ENCODE peak calls at places on chromosomes 2 and 18, in eight cellular contexts. X is mammary epithelial cell, G is PC-3, S is SK-N-SH, U is IMR-90, M is K562, P is mesenchymal stem cell, H is neuronal stem cell. A is an unnamed sample.
A peak's percentile ranks its signal among the peaks of the same experiment; 100 is the strongest.

GRCh38 chr18:46632401-46633089 is 24.5 kb downstream of the LOXHD1 start:
- DNase-seq in S (no peak), H (no peak), M (no peak), G (peak; percentile 61), X (peak; percentile 91), P (no peak), U (peak; percentile 17), A (peak; percentile 79)

GRCh38 chr2:237281900-237282306 is 132.1 kb downstream of the COL6A3 start:
- DNase-seq in S (no peak), H (no peak), U (peak; percentile 97), P (peak; percentile 97), X (peak; percentile 71), G (peak; percentile 52), M (no peak), A (peak; percentile 93)

GRCh38 chr2:167898297-167898696 is 349.1 kb downstream of the STK39 start:
- DNase-seq in U (no peak), M (peak; percentile 35), P (no peak), H (no peak), G (no peak), S (no peak), X (no peak), A (no peak)

GRCh38 chr18:45449761-45450227 is 165.5 kb upstream of the SLC14A2 start:
- DNase-seq in H (no peak), U (no peak), P (no peak), G (no peak), S (peak; percentile 39), M (no peak), X (no peak), A (peak; percentile 47)

GRCh38 chr2:203659650-203660049 is 46.8 kb upstream of the CD28 start:
- DNase-seq in X (no peak), G (no peak), M (no peak), U (no peak), S (no peak), P (no peak), H (no peak), A (no peak)

GRCh38 chr2:71082402-71083252 is 14.2 kb downstream of the NAGK start:
- DNase-seq in S (no peak), X (no peak), M (no peak), G (no peak), U (no peak), P (no peak), H (no peak), A (no peak)

GRCh38 chr2:159904127-159904564 is 106.1 kb upstream of the CD302 start:
- DNase-seq in U (no peak), M (no peak), P (no peak), H (no peak), X (no peak), S (no peak), G (no peak), A (no peak)

GRCh38 chr2:153373510-153374279 is 104.9 kb downstream of the RPRM start:
- DNase-seq in G (peak; percentile 34), M (no peak), X (no peak), U (no peak), S (no peak), P (no peak), H (no peak), A (no peak)

GRCh38 chr2:217989221-217989948 is 13.4 kb downstream of the TNS1 start:
- DNase-seq in X (no peak), S (no peak), M (no peak), G (no peak), P (no peak), U (no peak), H (no peak), A (no peak)

GRCh38 chr2:28496781-28497180 is 921 bp downstream of the PLB1 start:
- DNase-seq in S (no peak), H (no peak), U (no peak), M (no peak), X (no peak), G (no peak), P (no peak), A (no peak)

GRCh38 chr2:201779996-201780673 is 598 bp downstream of the ALS2 start:
- DNase-seq in G (peak; percentile 14), S (no peak), X (no peak), U (no peak), H (no peak), M (peak; percentile 4), P (peak; percentile 60), A (no peak)

GRCh38 chr2:37854676-37855282 is 70.3 kb upstream of the RMDN2 start:
- DNase-seq in U (no peak), P (no peak), H (no peak), X (no peak), S (no peak), G (no peak), M (no peak), A (no peak)

GRCh38 chr18:36283448-36283847 is 14.1 kb upstream of the FHOD3 start:
- DNase-seq in P (no peak), S (no peak), U (no peak), G (no peak), X (no peak), M (no peak), H (no peak), A (no peak)

GRCh38 chr2:47221039-47221438 is 65.9 kb upstream of the STPG4 start:
- DNase-seq in G (peak; percentile 48), P (peak; percentile 88), H (no peak), S (no peak), X (no peak), M (no peak), U (peak; percentile 87), A (peak; percentile 91)

GRCh38 chr18:76524900-76525698 is 30.1 kb upstream of the ZNF516 start:
- DNase-seq in P (peak; percentile 92), S (peak; percentile 76), X (peak; percentile 37), G (no peak), U (peak; percentile 68), H (peak; percentile 72), M (no peak), A (peak; percentile 56)

GRCh38 chr2:158967114-158967730 is 1.2 kb upstream of the TANC1 start:
- DNase-seq in P (peak; percentile 77), G (no peak), S (peak; percentile 32), H (no peak), X (no peak), M (no peak), U (no peak), A (no peak)

GRCh38 chr2:160666019-160666676 is 172.5 kb upstream of the RBMS1 start:
- DNase-seq in P (peak; percentile 99), S (peak; percentile 33), X (peak; percentile 97), H (no peak), G (peak; percentile 97), M (no peak), U (peak; percentile 99), A (peak; percentile 99)

GRCh38 chr2:223995569-223995968 is 38.3 kb downstream of the MRPL44 start:
- DNase-seq in X (peak; percentile 63), S (no peak), G (peak; percentile 44), U (peak; percentile 52), H (no peak), P (peak; percentile 67), M (no peak), A (peak; percentile 47)

GRCh38 chr2:84874381-84875212 is 6.3 kb downstream of the TRABD2A start:
- DNase-seq in H (no peak), X (peak; percentile 23), P (peak; percentile 51), S (no peak), U (peak; percentile 80), M (no peak), G (no peak), A (peak; percentile 29)

GRCh38 chr2:118224144-118224887 is 136.0 kb downstream of the INSIG2 start:
- DNase-seq in M (no peak), P (peak; percentile 18), H (peak; percentile 44), S (peak; percentile 50), U (no peak), G (no peak), X (no peak), A (no peak)

GRCh38 chr2:241254904-241255351 is 60.5 kb downstream of the HDLBP start:
- DNase-seq in U (no peak), S (no peak), G (no peak), P (no peak), X (no peak), H (no peak), M (no peak), A (no peak)

GRCh38 chr2:181104512-181105121 is 124.2 kb downstream of the UBE2E3 start:
- DNase-seq in U (peak; percentile 76), H (peak; percentile 24), P (peak; percentile 70), G (peak; percentile 81), X (peak; percentile 48), M (peak; percentile 12), S (peak; percentile 20), A (peak; percentile 41)

GRCh38 chr2:224847961-224848850 is 132.0 kb upstream of the CCDC195 start:
- DNase-seq in H (no peak), X (peak; percentile 84), S (peak; percentile 44), U (peak; percentile 75), G (peak; percentile 76), M (no peak), P (peak; percentile 43), A (peak; percentile 88)

DNA sequence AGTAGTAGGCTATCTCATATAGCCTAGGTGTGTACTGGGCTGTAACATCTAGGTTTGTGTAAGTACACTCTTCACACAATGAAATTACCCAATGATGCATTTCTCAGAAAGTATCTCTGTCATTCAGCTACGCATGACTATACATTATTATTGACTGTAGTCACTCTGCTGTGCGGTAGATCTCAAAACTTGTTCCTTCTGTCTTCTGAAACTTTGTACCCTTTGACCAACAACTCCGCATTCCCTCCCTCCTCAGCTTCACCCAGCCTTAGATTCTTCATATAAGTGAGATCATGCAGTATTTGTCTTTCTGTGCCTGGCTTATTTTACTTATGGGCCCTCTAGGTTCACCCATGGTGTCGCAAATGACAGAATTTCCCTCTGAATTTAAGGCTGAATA is 49.0 kb downstream of the TAF1B start:
- DNase-seq in U (no peak), H (no peak), P (no peak), G (no peak), M (no peak), S (no peak), X (no peak), A (no peak)
- H3K27ac ChIP-seq in U (no peak overlapping the region), H (no peak overlapping the region), P (no peak overlapping the region), G (no peak overlapping the region), M (no peak overlapping the region), S (no peak overlapping the region), X (no peak overlapping the region), A (no peak overlapping the region)

DNA sequence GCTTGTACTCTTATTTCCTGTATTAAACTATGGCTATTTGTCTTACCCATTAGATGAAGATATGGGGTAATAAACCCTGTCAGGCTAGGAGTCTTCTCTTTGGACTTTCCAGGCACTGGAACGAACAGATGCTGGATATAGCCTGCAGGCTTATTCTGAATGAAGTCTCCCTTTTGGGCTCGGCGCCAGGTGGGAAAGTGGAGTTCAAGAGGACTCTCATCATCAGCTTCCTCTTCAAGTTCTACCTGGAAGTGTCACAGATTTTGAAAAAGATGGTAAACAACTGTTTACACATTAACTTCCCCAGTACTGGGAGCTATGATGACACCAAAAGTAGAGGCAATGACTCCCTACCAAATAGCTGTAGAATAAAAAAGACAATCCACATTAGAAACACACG is 27.9 kb downstream of the AOX1 start:
- DNase-seq in G (no peak), M (no peak), U (no peak), S (no peak), X (no peak), H (no peak), P (no peak), A (no peak)
- H3K4me2 ChIP-seq in G (no peak overlapping the region), M (no peak overlapping the region), U (no peak overlapping the region), S (no peak overlapping the region), X (no peak overlapping the region), H (no peak overlapping the region), P (no peak overlapping the region), A (no peak overlapping the region)

GRCh38 chr18:48715651-48716354 is 177.0 kb downstream of the CTIF start:
- DNase-seq in S (no peak), G (no peak), M (no peak), H (no peak), X (no peak), P (no peak), U (no peak), A (no peak)
- H3K9ac ChIP-seq in S (no peak overlapping the region), G (no peak overlapping the region), M (no peak overlapping the region), H (no peak overlapping the region), X (no peak overlapping the region), P (peak overlapping the region; percentile 25), U (no peak overlapping the region), A (no peak overlapping the region)

GRCh38 chr2:69509011-69509749 is 71.9 kb upstream of the NFU1 start:
- DNase-seq in P (no peak), X (no peak), M (no peak), U (peak; percentile 32), G (no peak), S (no peak), H (no peak), A (peak; percentile 6)
- H3K27ac ChIP-seq in P (no peak overlapping the region), X (no peak overlapping the region), M (no peak overlapping the region), U (no peak overlapping the region), G (no peak overlapping the region), S (no peak overlapping the region), H (no peak overlapping the region), A (no peak overlapping the region)